ENCODE peak calls at places on chromosomes 2 and 18, in six cellular contexts. One of them, this sample, is unnamed.
A peak's percentile ranks its signal among the peaks of the same experiment; 100 is the strongest.

GRCh38 chr2:165563468-165564225 is 94.1 kb downstream of the CSRNP3 start:
- DNase-seq in choroid plexus epithelial cell: no peak
- DNase-seq in AG04450: no peak
- DNase-seq in neural crest cell: no peak
- DNase-seq in A549: no peak
- DNase-seq in Peyer's patch: no peak
- DNase-seq in this sample: peak; percentile 27

GRCh38 chr2:47560107-47560819 is 157.3 kb downstream of the MSH2 start:
- DNase-seq in Peyer's patch: no peak
- DNase-seq in A549: no peak
- DNase-seq in neural crest cell: no peak
- DNase-seq in choroid plexus epithelial cell: no peak
- DNase-seq in AG04450: no peak
- DNase-seq in this sample: no peak

GRCh38 chr2:170815311-170815710 is 1.4 kb upstream of the GAD1 start:
- DNase-seq in AG04450: no peak
- DNase-seq in neural crest cell: no peak
- DNase-seq in choroid plexus epithelial cell: no peak
- DNase-seq in Peyer's patch: no peak
- DNase-seq in A549: no peak
- DNase-seq in this sample: no peak

GRCh38 chr18:1092228-1092627 is 187.6 kb downstream of the ADCYAP1 start:
- DNase-seq in AG04450: no peak
- DNase-seq in Peyer's patch: no peak
- DNase-seq in neural crest cell: no peak
- DNase-seq in A549: no peak
- DNase-seq in choroid plexus epithelial cell: no peak
- DNase-seq in this sample: peak; percentile 41

GRCh38 chr18:5903386-5903785 is 8.1 kb upstream of the TMEM200C start:
- DNase-seq in A549: no peak
- DNase-seq in neural crest cell: no peak
- DNase-seq in choroid plexus epithelial cell: no peak
- DNase-seq in AG04450: no peak
- DNase-seq in Peyer's patch: no peak
- DNase-seq in this sample: no peak

GRCh38 chr18:79494936-79495335 is 99.2 kb downstream of the NFATC1 start:
- DNase-seq in AG04450: no peak
- DNase-seq in A549: no peak
- DNase-seq in Peyer's patch: peak; percentile 16
- DNase-seq in neural crest cell: no peak
- DNase-seq in choroid plexus epithelial cell: no peak
- DNase-seq in this sample: no peak

GRCh38 chr2:75055307-75055819 is 96.9 kb downstream of the POLE4 start:
- DNase-seq in Peyer's patch: no peak
- DNase-seq in neural crest cell: no peak
- DNase-seq in AG04450: no peak
- DNase-seq in choroid plexus epithelial cell: no peak
- DNase-seq in A549: no peak
- DNase-seq in this sample: no peak

GRCh38 chr2:128986026-128986720 is 667.5 kb upstream of the HS6ST1 start:
- DNase-seq in choroid plexus epithelial cell: no peak
- DNase-seq in AG04450: no peak
- DNase-seq in neural crest cell: no peak
- DNase-seq in Peyer's patch: no peak
- DNase-seq in A549: no peak
- DNase-seq in this sample: peak; percentile 16

GRCh38 chr2:34991508-34992274 is 1363.9 kb upstream of the CRIM1 start:
- DNase-seq in A549: no peak
- DNase-seq in neural crest cell: no peak
- DNase-seq in AG04450: no peak
- DNase-seq in Peyer's patch: no peak
- DNase-seq in choroid plexus epithelial cell: no peak
- DNase-seq in this sample: no peak

GRCh38 chr2:234091432-234091879 is 41.0 kb downstream of the SPP2 start:
- DNase-seq in AG04450: no peak
- DNase-seq in neural crest cell: no peak
- DNase-seq in Peyer's patch: no peak
- DNase-seq in A549: no peak
- DNase-seq in choroid plexus epithelial cell: peak; percentile 9
- DNase-seq in this sample: peak; percentile 82

GRCh38 chr2:237473474-237474453 is 13.3 kb upstream of the MLPH start:
- DNase-seq in neural crest cell: no peak
- DNase-seq in AG04450: no peak
- DNase-seq in A549: no peak
- DNase-seq in choroid plexus epithelial cell: peak; percentile 89
- DNase-seq in Peyer's patch: no peak
- DNase-seq in this sample: peak; percentile 35

GRCh38 chr2:237475704-237476107 is 11.3 kb upstream of the MLPH start:
- DNase-seq in choroid plexus epithelial cell: peak; percentile 75
- DNase-seq in Peyer's patch: no peak
- DNase-seq in AG04450: no peak
- DNase-seq in neural crest cell: no peak
- DNase-seq in A549: peak; percentile 65
- DNase-seq in this sample: peak; percentile 60

GRCh38 chr2:237472909-237473308 is 14.1 kb upstream of the MLPH start:
- DNase-seq in Peyer's patch: no peak
- DNase-seq in neural crest cell: no peak
- DNase-seq in A549: no peak
- DNase-seq in choroid plexus epithelial cell: no peak
- DNase-seq in AG04450: no peak
- DNase-seq in this sample: no peak

GRCh38 chr2:237474511-237474911 is 12.5 kb upstream of the MLPH start:
- DNase-seq in AG04450: no peak
- DNase-seq in Peyer's patch: no peak
- DNase-seq in choroid plexus epithelial cell: peak; percentile 83
- DNase-seq in A549: no peak
- DNase-seq in neural crest cell: no peak
- DNase-seq in this sample: no peak

DNA sequence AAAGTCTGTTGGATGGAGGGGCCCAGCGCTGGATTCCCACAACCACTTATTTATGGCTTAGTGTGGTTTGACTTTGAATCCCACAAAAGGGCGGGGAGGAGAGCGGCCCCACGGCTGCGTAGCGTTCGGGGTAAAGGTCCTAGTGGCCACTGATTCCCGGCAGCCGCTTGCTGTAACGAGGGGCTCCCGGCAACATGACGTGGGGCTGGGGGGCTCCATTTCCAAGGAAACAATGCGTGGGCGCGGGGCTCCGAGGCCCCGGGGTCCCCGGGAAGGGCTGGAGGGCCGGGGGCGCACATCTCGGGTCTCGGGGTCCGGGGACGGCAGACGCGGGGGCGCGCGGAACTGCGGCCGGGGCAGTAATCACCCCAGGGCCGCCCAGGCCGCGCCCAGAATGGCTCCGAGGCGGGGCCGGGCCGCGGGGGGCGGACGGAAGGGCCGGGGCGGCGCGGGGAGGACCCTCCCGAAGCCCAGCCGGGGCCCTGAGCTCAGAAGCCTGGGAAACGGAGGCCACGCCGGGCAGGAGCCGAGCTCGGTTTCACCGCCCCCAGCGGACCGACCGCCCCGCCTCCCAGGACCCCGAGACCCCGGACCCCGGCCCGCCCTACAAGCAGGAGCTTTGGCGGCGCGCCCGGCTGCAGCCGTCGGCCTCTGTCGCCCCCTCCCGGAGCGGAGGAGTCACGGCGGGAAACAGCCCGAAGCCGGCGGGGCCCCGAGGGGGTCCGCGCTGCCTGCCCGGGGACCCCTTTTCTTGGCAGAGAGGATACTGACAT is 11.9 kb upstream of the MLPH start:
- DNase-seq in neural crest cell: peak; percentile 89
- DNase-seq in A549: peak; percentile 71
- DNase-seq in choroid plexus epithelial cell: peak; percentile 94
- DNase-seq in Peyer's patch: peak; percentile 88
- DNase-seq in AG04450: peak; percentile 51
- DNase-seq in this sample: peak; percentile 65
- TF ChIP-seq CTCF in neural crest cell: peak; percentile 91
- TF ChIP-seq CTCF in A549: peak; percentile 85
- TF ChIP-seq CTCF in choroid plexus epithelial cell: peak; percentile 70
- TF ChIP-seq CTCF in Peyer's patch: peak; percentile 63
- TF ChIP-seq CTCF in AG04450: peak; percentile 74
- TF ChIP-seq CTCF in this sample: peak; percentile 92

GRCh38 chr2:216064014-216064630 is 17.5 kb downstream of the PECR start:
- DNase-seq in choroid plexus epithelial cell: peak; percentile 47
- DNase-seq in Peyer's patch: no peak
- DNase-seq in neural crest cell: no peak
- DNase-seq in A549: no peak
- DNase-seq in AG04450: no peak
- DNase-seq in this sample: no peak
- TF ChIP-seq CTCF in choroid plexus epithelial cell: peak; percentile 37
- TF ChIP-seq CTCF in Peyer's patch: no peak
- TF ChIP-seq CTCF in neural crest cell: peak; percentile 26
- TF ChIP-seq CTCF in A549: peak; percentile 37
- TF ChIP-seq CTCF in AG04450: no peak
- TF ChIP-seq CTCF in this sample: no peak

GRCh38 chr2:121809607-121810006 is 54.2 kb downstream of the TSN start:
- DNase-seq in Peyer's patch: no peak
- DNase-seq in A549: no peak
- DNase-seq in AG04450: no peak
- DNase-seq in neural crest cell: no peak
- DNase-seq in choroid plexus epithelial cell: no peak
- DNase-seq in this sample: no peak
- TF ChIP-seq CTCF in Peyer's patch: no peak
- TF ChIP-seq CTCF in A549: no peak
- TF ChIP-seq CTCF in AG04450: no peak
- TF ChIP-seq CTCF in neural crest cell: no peak
- TF ChIP-seq CTCF in choroid plexus epithelial cell: no peak
- TF ChIP-seq CTCF in this sample: no peak

GRCh38 chr2:204550738-204551137 is 5.5 kb downstream of the PARD3B start:
- DNase-seq in Peyer's patch: no peak
- DNase-seq in choroid plexus epithelial cell: peak; percentile 74
- DNase-seq in AG04450: peak; percentile 86
- DNase-seq in neural crest cell: no peak
- DNase-seq in A549: no peak
- DNase-seq in this sample: no peak

GRCh38 chr2:204542967-204543608 is 2.2 kb upstream of the PARD3B start:
- DNase-seq in AG04450: no peak
- DNase-seq in A549: no peak
- DNase-seq in choroid plexus epithelial cell: no peak
- DNase-seq in Peyer's patch: no peak
- DNase-seq in neural crest cell: no peak
- DNase-seq in this sample: peak; percentile 37

GRCh38 chr2:204544961-204545860 is at the start of gene PARD3B:
- DNase-seq in neural crest cell: peak; percentile 48
- DNase-seq in choroid plexus epithelial cell: peak; percentile 59
- DNase-seq in AG04450: no peak
- DNase-seq in A549: peak; percentile 37
- DNase-seq in Peyer's patch: peak; percentile 84
- DNase-seq in this sample: peak; percentile 66

GRCh38 chr2:204541637-204542036 is 3.6 kb upstream of the PARD3B start:
- DNase-seq in Peyer's patch: no peak
- DNase-seq in choroid plexus epithelial cell: no peak
- DNase-seq in A549: no peak
- DNase-seq in neural crest cell: no peak
- DNase-seq in AG04450: no peak
- DNase-seq in this sample: no peak

DNA sequence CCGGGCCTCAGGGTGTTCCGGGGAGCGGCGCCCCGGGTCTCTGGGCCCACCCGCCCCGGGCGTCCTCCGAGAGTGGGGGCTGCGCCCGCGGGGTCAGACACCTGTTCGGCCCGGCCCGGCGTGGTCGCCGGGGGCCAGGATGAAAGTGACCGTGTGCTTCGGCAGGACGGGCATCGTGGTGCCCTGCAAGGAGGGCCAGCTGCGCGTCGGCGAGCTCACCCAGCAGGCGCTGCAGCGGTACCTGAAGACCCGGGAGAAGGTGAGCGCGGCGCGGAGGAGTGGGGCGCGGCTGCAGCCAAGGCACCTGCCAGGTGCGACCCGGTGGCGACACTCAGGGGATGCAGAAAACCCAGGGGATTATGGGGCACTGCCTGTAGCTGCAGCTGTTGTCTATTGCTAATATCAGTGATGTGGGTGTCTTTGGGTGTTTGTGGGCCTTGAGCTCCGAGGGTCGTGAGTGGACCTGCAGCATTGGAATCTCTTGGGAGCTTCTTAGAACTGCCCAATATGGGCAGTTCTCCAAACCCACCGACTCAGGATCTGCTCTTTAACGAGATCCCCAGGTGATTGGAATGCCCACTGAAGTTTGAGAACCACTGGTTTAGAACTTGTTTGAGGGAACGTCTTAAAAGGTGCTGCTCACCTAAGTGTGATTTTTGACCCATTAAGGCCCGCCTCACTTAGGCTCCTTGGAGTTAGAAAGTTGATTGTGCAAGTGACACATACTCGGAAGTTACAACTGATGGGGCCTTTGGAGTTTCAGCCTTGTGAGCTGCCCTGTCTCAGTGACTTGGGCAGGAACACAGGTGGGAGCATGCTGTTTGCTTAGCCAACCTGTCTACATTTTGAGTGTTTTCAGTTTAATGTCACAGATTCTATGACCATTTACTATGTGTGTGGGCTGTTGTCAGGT is 842 bp downstream of the PARD3B start:
- DNase-seq in AG04450: no peak
- DNase-seq in A549: no peak
- DNase-seq in choroid plexus epithelial cell: no peak
- DNase-seq in neural crest cell: no peak
- DNase-seq in Peyer's patch: peak; percentile 71
- DNase-seq in this sample: peak; percentile 17
- TF ChIP-seq CTCF in AG04450: no peak
- TF ChIP-seq CTCF in A549: no peak
- TF ChIP-seq CTCF in choroid plexus epithelial cell: no peak
- TF ChIP-seq CTCF in neural crest cell: no peak
- TF ChIP-seq CTCF in Peyer's patch: no peak
- TF ChIP-seq CTCF in this sample: no peak

GRCh38 chr2:229780856-229781773 is 66.8 kb upstream of the DNER start:
- DNase-seq in choroid plexus epithelial cell: peak; percentile 79
- DNase-seq in neural crest cell: no peak
- DNase-seq in AG04450: peak; percentile 21
- DNase-seq in Peyer's patch: no peak
- DNase-seq in A549: peak; percentile 24
- DNase-seq in this sample: peak; percentile 55
- TF ChIP-seq CTCF in choroid plexus epithelial cell: peak; percentile 78
- TF ChIP-seq CTCF in neural crest cell: peak; percentile 90
- TF ChIP-seq CTCF in AG04450: peak; percentile 92
- TF ChIP-seq CTCF in Peyer's patch: peak; percentile 70
- TF ChIP-seq CTCF in A549: peak; percentile 77
- TF ChIP-seq CTCF in this sample: peak; percentile 72

This sample was measured in MCF 10A.